ENCODE peak calls at places on chromosomes 4 and X, in six cellular contexts. N, Q, B, P, H and O are unnamed samples.

GRCh38 chr4:82517043-82517442 is 44.7 kb downstream of the TMEM150C start:
- DNase-seq in N (no peak), Q (no peak), B (no peak), P (no peak), H (no peak), O (no peak)

GRCh38 chr4:1312821-1313640 is 23.3 kb downstream of the MAEA start:
- DNase-seq in N (peak), Q (no peak), B (no peak), P (no peak), H (no peak), O (no peak)

GRCh38 chrX:54950730-54951375 is 30.2 kb downstream of the TRO start:
- DNase-seq in N (no peak), Q (no peak), B (no peak), P (peak), H (peak), O (no peak)

GRCh38 chr4:140372607-140373327 is 679 bp upstream of the SCOC start:
- DNase-seq in N (no peak), Q (no peak), B (no peak), P (peak), H (peak), O (peak)

GRCh38 chrX:96182366-96182765 is 502.3 kb upstream of the DIAPH2 start:
- DNase-seq in N (no peak), Q (peak), B (peak), P (no peak), H (no peak), O (no peak)

GRCh38 chr4:18571252-18571885 is 549.8 kb upstream of the LCORL start:
- DNase-seq in N (no peak), Q (no peak), B (no peak), P (no peak), H (no peak), O (no peak)

GRCh38 chrX:70196961-70197805 is 19.9 kb downstream of the DGAT2L6 start:
- DNase-seq in N (no peak), Q (peak), B (no peak), P (peak), H (peak), O (peak)

GRCh38 chrX:46588263-46588662 is 14.7 kb downstream of the CHST7 start:
- DNase-seq in N (peak), Q (no peak), B (no peak), P (no peak), H (peak), O (no peak)

GRCh38 chrX:11214346-11215190 is 78.6 kb upstream of the AMELX start:
- DNase-seq in N (peak), Q (no peak), B (no peak), P (no peak), H (no peak), O (no peak)

GRCh38 chr4:16759781-16760459 is 138.5 kb downstream of the LDB2 start:
- DNase-seq in N (no peak), Q (no peak), B (no peak), P (no peak), H (no peak), O (no peak)

GRCh38 chrX:12440245-12440644 is 302.0 kb downstream of the FRMPD4 start:
- DNase-seq in N (no peak), Q (no peak), B (no peak), P (no peak), H (no peak), O (no peak)

GRCh38 chr4:107561481-107561880 is 158.6 kb downstream of the PAPSS1 start:
- DNase-seq in N (no peak), Q (no peak), B (no peak), P (no peak), H (no peak), O (no peak)

GRCh38 chr4:123750044-123750443 is 353.4 kb downstream of the SPRY1 start:
- DNase-seq in N (no peak), Q (no peak), B (no peak), P (no peak), H (no peak), O (no peak)

GRCh38 chr4:87108142-87108546 is 112.3 kb downstream of the KLHL8 start:
- DNase-seq in N (peak), Q (no peak), B (no peak), P (no peak), H (peak), O (peak)

GRCh38 chr4:150325872-150326271 is 247.6 kb downstream of the DCLK2 start:
- DNase-seq in N (no peak), Q (no peak), B (no peak), P (no peak), H (no peak), O (no peak)

GRCh38 chr4:8315343-8316250 is 46.0 kb downstream of the HTRA3 start:
- DNase-seq in N (peak), Q (no peak), B (peak), P (peak), H (peak), O (peak)

GRCh38 chr4:61462451-61463326 is 262.6 kb downstream of the ADGRL3 start:
- DNase-seq in N (no peak), Q (no peak), B (no peak), P (no peak), H (no peak), O (peak)

GRCh38 chr4:102732678-102733445 is 27.9 kb downstream of the MANBA start:
- DNase-seq in N (no peak), Q (no peak), B (no peak), P (no peak), H (peak), O (no peak)

GRCh38 chrX:48833531-48834138 is 1.8 kb downstream of the PCSK1N start:
- DNase-seq in N (no peak), Q (no peak), B (no peak), P (no peak), H (no peak), O (no peak)

GRCh38 chrX:101203782-101204351 is 15.7 kb upstream of the DRP2 start:
- DNase-seq in N (no peak), Q (no peak), B (no peak), P (no peak), H (no peak), O (no peak)

GRCh38 chr4:22238742-22239141 is 277.1 kb downstream of the ADGRA3 start:
- DNase-seq in N (no peak), Q (peak), B (no peak), P (no peak), H (peak), O (no peak)

GRCh38 chr4:109701566-109702399 is 1.5 kb downstream of the CASP6 start:
- DNase-seq in N (no peak), Q (peak), B (no peak), P (no peak), H (peak), O (no peak)

GRCh38 chrX:32451954-32452518 is 759.3 kb downstream of the DMD start:
- DNase-seq in N (no peak), Q (no peak), B (no peak), P (no peak), H (no peak), O (no peak)

DNA sequence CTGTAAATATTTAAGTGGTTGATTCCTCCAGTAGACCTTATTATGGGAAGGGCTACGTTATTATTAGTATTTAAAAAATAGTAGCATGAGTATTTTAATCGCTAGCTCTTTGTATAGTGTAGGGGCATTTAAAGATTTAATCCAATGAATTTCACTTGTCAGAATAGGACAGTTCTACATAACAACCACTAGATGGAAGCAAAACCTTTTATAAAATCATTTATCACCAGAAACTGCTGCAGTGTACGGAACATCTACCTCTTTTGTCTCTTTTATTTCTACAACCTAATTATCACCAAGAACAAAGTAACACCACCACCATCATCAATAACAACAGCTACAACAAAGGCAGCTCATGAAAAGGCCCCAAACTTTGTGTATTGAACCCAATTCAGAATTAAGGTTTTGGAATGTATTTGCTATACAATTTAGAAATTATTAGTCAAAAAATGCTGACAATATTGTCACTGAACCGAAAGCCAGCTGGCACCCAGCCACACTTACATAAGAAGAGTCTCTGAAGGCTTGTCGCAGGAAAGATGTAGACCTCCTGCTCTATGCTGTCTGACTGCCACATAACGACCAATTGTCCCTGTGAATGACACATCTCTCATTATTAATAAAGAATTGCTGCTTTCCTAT is 260.9 kb upstream of the RPS6KA3 start:
- DNase-seq in N (peak), Q (no peak), B (no peak), P (no peak), H (peak), O (peak)
- TF ChIP-seq CTCF in N (peak), Q (peak), B (peak), P (peak), H (peak), O (peak)

GRCh38 chr4:13856387-13856786 is 228.9 kb upstream of the BOD1L1 start:
- DNase-seq in N (no peak), Q (no peak), B (no peak), P (no peak), H (no peak), O (no peak)
- H3K27ac ChIP-seq in N (no peak), Q (no peak), B (no peak), P (no peak), H (no peak), O (no peak)

DNA sequence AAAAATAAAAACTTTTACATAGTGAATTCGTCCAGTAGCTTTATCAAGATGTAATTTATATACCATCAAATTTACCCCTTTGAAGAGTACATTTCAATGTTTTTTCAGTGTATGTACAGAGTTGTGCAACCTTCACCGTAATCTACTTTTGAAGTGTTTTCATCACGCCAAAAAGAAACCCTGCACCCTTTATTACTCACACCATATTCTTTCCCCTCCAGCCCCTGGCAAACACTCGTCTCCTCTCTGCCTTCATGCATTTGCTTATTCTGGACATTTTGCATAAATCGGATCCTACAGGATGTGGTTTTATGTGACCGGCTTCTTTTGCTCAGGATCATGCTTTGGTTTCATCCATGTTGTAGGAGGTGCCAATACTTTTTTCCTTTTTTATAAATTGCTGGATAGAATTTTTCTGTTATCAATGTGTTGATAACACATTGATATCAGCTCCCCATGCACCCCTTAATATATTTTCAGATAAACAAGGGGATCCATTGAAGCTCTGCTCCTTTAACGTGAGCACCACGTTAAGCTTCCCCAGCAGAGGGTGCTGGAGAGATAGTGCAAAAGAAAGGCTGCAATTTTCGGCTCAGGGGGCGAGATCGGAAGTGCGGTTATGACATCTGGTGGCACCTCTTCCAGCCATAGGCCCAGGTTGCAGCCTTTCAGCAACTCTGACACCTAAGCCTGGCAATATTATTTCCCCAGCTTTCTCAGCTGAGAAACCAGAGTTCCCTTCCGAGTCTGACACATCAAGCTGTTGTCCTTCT is 100.1 kb upstream of the VCX3B start:
- DNase-seq in N (no peak), Q (no peak), B (no peak), P (peak), H (peak), O (peak)
- TF ChIP-seq CTCF in N (peak), Q (no peak), B (no peak), P (peak), H (no peak), O (no peak)

GRCh38 chrX:153703036-153703370 is 15.3 kb downstream of the SLC6A8 start:
- DNase-seq in N (peak), Q (peak), B (peak), P (peak), H (no peak), O (no peak)
- H3K27ac ChIP-seq in N (peak), Q (peak), B (no peak), P (no peak), H (no peak), O (peak)

DNA sequence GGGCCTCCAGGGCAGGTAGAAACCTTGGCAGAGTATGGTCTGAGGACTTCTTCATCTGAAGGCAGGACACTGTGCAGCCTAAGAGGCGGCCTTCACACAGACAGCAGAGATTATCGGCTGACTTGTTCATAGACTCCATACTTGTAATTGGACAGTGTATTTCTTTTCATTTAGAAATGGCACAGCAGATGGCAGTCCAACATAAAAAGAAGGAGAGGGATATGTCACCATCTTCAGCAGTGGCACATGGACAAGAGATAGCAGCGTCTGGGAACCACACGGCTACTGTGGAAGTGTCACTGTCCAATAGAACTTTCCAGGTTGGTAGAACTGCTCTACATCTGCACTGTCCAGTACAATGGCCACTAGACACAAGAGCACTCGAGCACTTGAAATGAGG is 21.7 kb upstream of the GEMIN8 start:
- DNase-seq in N (no peak), Q (no peak), B (no peak), P (no peak), H (no peak), O (no peak)
- TF ChIP-seq CTCF in N (no peak), Q (no peak), B (no peak), P (no peak), H (no peak), O (no peak)

GRCh38 chr4:183636923-183637322 is 22.1 kb downstream of the RWDD4 start:
- DNase-seq in N (no peak), Q (peak), B (no peak), P (no peak), H (peak), O (no peak)
- H3K27ac ChIP-seq in N (no peak), Q (no peak), B (no peak), P (peak), H (peak), O (no peak)

DNA sequence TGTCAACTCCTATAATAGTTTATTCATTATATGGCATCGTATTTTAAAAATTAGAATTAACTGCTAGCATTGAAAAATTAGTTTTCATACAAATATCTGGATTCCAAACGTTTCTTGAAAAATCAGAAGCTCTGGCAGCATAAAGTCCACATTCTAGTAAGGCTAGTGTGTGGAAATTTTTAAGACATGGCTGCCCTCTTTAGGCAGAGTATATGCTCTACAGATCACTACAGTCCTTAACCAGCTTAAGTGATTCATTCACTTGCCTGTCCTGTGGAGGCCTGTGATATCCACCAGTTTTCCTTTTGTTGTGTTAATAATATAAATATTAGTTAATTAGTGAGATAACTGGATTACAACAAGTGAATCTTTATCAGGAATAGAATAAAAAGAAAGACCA is 287.2 kb downstream of the OPHN1 start:
- DNase-seq in N (no peak), Q (no peak), B (peak), P (no peak), H (no peak), O (peak)
- TF ChIP-seq CTCF in N (peak), Q (peak), B (peak), P (peak), H (no peak), O (no peak)

DNA sequence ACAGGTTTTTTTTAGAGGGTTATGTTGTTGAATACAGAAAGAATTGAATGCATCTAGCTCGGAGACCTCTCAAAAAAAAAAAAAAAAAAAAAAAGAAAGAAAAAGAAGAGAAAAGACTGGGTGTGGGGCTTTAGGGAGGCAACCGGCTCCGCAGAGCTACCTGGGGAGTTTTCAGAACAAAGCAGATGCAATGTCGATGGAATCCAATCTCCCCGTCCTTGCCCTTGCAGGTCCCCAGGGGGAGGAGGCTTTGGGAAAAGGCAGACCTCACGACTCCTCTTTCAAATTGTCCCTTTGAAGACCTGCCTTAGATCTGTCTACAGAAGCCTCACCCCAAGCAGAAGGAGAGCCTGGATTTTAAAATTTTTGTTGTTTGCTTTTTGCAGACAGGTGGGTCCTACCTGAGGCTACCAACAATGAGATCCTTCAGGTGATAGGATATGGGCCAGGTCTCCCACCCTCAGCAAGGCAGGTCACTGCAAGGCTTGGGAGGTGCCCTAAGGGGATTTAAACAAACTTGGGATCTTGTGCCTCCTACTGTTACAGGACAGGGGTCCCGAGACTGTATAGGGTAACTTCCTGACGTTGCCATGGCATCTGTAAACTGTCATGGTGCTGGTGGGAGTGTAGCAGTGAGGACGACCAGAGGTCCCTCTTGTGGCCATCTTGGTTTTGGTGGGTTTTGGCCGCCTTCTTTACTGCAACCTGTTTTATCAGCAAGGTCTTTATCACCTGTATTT is 75.2 kb upstream of the PRKX start:
- DNase-seq in N (no peak), Q (no peak), B (no peak), P (no peak), H (no peak), O (no peak)
- H3K27ac ChIP-seq in N (no peak), Q (no peak), B (no peak), P (no peak), H (no peak), O (no peak)

GRCh38 chr4:185680617-185681016 is 131.4 kb downstream of the SORBS2 start:
- DNase-seq in N (no peak), Q (no peak), B (no peak), P (no peak), H (no peak), O (no peak)
- TF ChIP-seq CTCF in N (no peak), Q (no peak), B (no peak), P (no peak), H (no peak), O (no peak)

GRCh38 chr4:153566751-153567150 is 100.6 kb downstream of the TMEM131L start:
- DNase-seq in N (peak), Q (peak), B (no peak), P (no peak), H (no peak), O (no peak)

GRCh38 chr4:153560918-153561317 is 94.8 kb downstream of the TMEM131L start:
- DNase-seq in N (no peak), Q (no peak), B (no peak), P (no peak), H (no peak), O (no peak)

GRCh38 chr4:153570228-153570973 is 104.2 kb downstream of the TMEM131L start:
- DNase-seq in N (no peak), Q (no peak), B (no peak), P (no peak), H (no peak), O (no peak)

GRCh38 chr4:153564630-153565525 is 98.7 kb downstream of the TMEM131L start:
- DNase-seq in N (peak), Q (peak), B (no peak), P (no peak), H (no peak), O (no peak)
- H3K27ac ChIP-seq in N (peak), Q (no peak), B (no peak), P (no peak), H (no peak), O (no peak)